ENCODE peak calls at places on chromosomes 4 and X, in four cellular contexts. V, I, B and M are unnamed samples.

GRCh38 chr4:118942465-118942864 is 53.8 kb downstream of the SYNPO2 start:
- DNase-seq in I (no peak), B (peak; percentile 8), V (peak; percentile 65), M (no peak)

GRCh38 chr4:21531048-21531447 is 417.5 kb downstream of the KCNIP4 start:
- DNase-seq in I (no peak), V (no peak), B (no peak), M (no peak)

GRCh38 chrX:132631579-132632232 is 142.9 kb upstream of the MBNL3 start:
- DNase-seq in B (peak; percentile 49), V (no peak), I (peak; percentile 52), M (peak; percentile 5)

GRCh38 chrX:105527759-105528158 is 294.6 kb upstream of the NRK start:
- DNase-seq in V (no peak), B (no peak), I (no peak), M (no peak)

GRCh38 chrX:41529221-41529620 is 82.1 kb downstream of the NYX start:
- DNase-seq in I (no peak), B (no peak), V (no peak), M (no peak)

GRCh38 chr4:1247811-1248261 is 1.1 kb downstream of the CTBP1 start:
- DNase-seq in I (peak; percentile 47), V (no peak), B (no peak), M (no peak)

GRCh38 chr4:46594658-46595057 is 204.7 kb upstream of the GABRA2 start:
- DNase-seq in V (peak; percentile 33), B (no peak), I (no peak), M (no peak)

GRCh38 chr4:4374388-4375098 is 12.4 kb upstream of the NSG1 start:
- DNase-seq in V (no peak), B (no peak), I (no peak), M (no peak)

GRCh38 chr4:35872273-35872672 is 372.0 kb downstream of the ARAP2 start:
- DNase-seq in B (no peak), V (no peak), I (no peak), M (no peak)

GRCh38 chr4:95580226-95580625 is 31.5 kb upstream of the UNC5C start:
- DNase-seq in V (no peak), B (no peak), I (no peak), M (no peak)

GRCh38 chr4:1403177-1403583 is 3.1 kb downstream of the NKX1-1 start:
- DNase-seq in V (no peak), I (no peak), B (no peak), M (no peak)

GRCh38 chr4:2127609-2128300 is 68.6 kb downstream of the NAT8L start:
- DNase-seq in V (no peak), B (no peak), I (peak; percentile 13), M (no peak)